ENCODE peak calls at places on chromosome 15, in four cellular contexts. V, H, A and X are unnamed samples.
A peak's percentile ranks its signal among the peaks of the same experiment; 100 is the strongest.

GRCh38 chr15:62821384-62822131 is 221.0 kb upstream of the TPM1 start:
- DNase-seq in V (no peak), A (no peak), H (no peak), X (no peak)

GRCh38 chr15:27846722-27847420 is 252.2 kb downstream of the OCA2 start:
- DNase-seq in H (no peak), A (no peak), V (no peak), X (no peak)

GRCh38 chr15:92627014-92627413 is 28.6 kb downstream of the FAM174B start:
- DNase-seq in V (no peak), A (no peak), H (no peak), X (no peak)

GRCh38 chr15:43826029-43826507 is 734 bp upstream of the WDR76 start:
- DNase-seq in H (no peak), V (no peak), A (no peak), X (no peak)

GRCh38 chr15:82647835-82648256 is 683 bp upstream of the CPEB1 start:
- DNase-seq in H (no peak), A (no peak), V (no peak), X (no peak)

GRCh38 chr15:31031471-31032064 is 40.1 kb upstream of the MTMR10 start:
- DNase-seq in A (no peak), H (no peak), V (no peak), X (no peak)

GRCh38 chr15:80317389-80318169 is 65.6 kb upstream of the CTXND1 start:
- DNase-seq in A (peak; percentile 7), V (peak; percentile 10), H (no peak), X (no peak)

GRCh38 chr15:77584201-77584600 is 48.5 kb downstream of the LINGO1 start:
- DNase-seq in A (no peak), H (no peak), V (no peak), X (peak; percentile 8)

GRCh38 chr15:26628879-26629529 is 143.9 kb downstream of the GABRB3 start:
- DNase-seq in H (no peak), V (peak; percentile 91), A (peak; percentile 27), X (no peak)

GRCh38 chr15:68982002-68982401 is 32.5 kb upstream of the NOX5 start:
- DNase-seq in A (no peak), V (no peak), H (no peak), X (no peak)

GRCh38 chr15:25345943-25346342 is 92.9 kb downstream of the UBE3A start:
- DNase-seq in V (no peak), H (no peak), A (peak; percentile 5), X (no peak)

GRCh38 chr15:32718082-32718821 is 448 bp downstream of the GREM1 start:
- DNase-seq in A (no peak), V (no peak), H (no peak), X (no peak)

GRCh38 chr15:80034633-80035032 is 24.8 kb upstream of the ZFAND6 start:
- DNase-seq in A (no peak), V (no peak), H (no peak), X (no peak)

GRCh38 chr15:101641894-101642293 is 10.3 kb downstream of the TM2D3 start:
- DNase-seq in V (no peak), A (no peak), H (no peak), X (peak; percentile 84)

GRCh38 chr15:85289677-85290365 is 90.6 kb upstream of the AKAP13 start:
- DNase-seq in H (no peak), V (peak; percentile 80), A (peak; percentile 11), X (peak; percentile 35)

GRCh38 chr15:43292375-43293078 is 25.8 kb upstream of the TGM5 start:
- DNase-seq in A (no peak), V (no peak), H (no peak), X (no peak)

GRCh38 chr15:59999558-60000112 is 4.5 kb upstream of the FOXB1 start:
- DNase-seq in V (no peak), A (no peak), H (no peak), X (no peak)

GRCh38 chr15:43977072-43977884 is 150.5 kb downstream of the WDR76 start:
- DNase-seq in V (peak; percentile 30), H (no peak), A (no peak), X (no peak)